ENCODE peak calls at places on chromosomes 4 and X, in five cellular contexts. J is naive thymus-derived CD4-positive, alpha-beta T cell; H is neural progenitor cell; O is right lobe of liver; V is suprapubic skin. D is an unnamed sample.
A peak's percentile ranks its signal among the peaks of the same experiment; 100 is the strongest.

GRCh38 chrX:11579856-11580595 is 85.7 kb downstream of the ARHGAP6 start:
- DNase-seq in J (no peak), H (no peak), O (no peak), V (no peak), D (no peak)

GRCh38 chr4:23889814-23890269 is at the start of gene PPARGC1A:
- DNase-seq in J (peak; percentile 21), H (peak; percentile 83), O (peak; percentile 61), V (no peak), D (no peak)

GRCh38 chr4:48924416-48924815 is 17.8 kb upstream of the OCIAD2 start:
- DNase-seq in J (no peak), H (no peak), O (no peak), V (no peak), D (no peak)

GRCh38 chr4:5404073-5404472 is 304.3 kb downstream of the EVC2 start:
- DNase-seq in J (no peak), H (no peak), O (no peak), V (peak; percentile 4), D (no peak)

GRCh38 chr4:166491635-166492034 is 618.6 kb downstream of the TLL1 start:
- DNase-seq in J (no peak), H (no peak), O (no peak), V (no peak), D (no peak)

GRCh38 chr4:2353222-2354107 is 65.0 kb downstream of the ZFYVE28 start:
- DNase-seq in J (no peak), H (no peak), O (no peak), V (peak; percentile 68), D (no peak)

GRCh38 chr4:20272411-20272872 is 20.7 kb downstream of the SLIT2 start:
- DNase-seq in J (no peak), H (no peak), O (no peak), V (no peak), D (no peak)

GRCh38 chr4:8469550-8469949 is 29.0 kb downstream of the TRMT44 start:
- DNase-seq in J (no peak), H (no peak), O (no peak), V (no peak), D (no peak)

GRCh38 chr4:22962186-22962786 is 269.5 kb downstream of the GBA3 start:
- DNase-seq in J (no peak), H (peak; percentile 57), O (no peak), V (no peak), D (no peak)

GRCh38 chr4:141375855-141376254 is 155.2 kb downstream of the ZNF330 start:
- DNase-seq in J (no peak), H (peak; percentile 24), O (no peak), V (no peak), D (no peak)

GRCh38 chrX:40368611-40369061 is 212.1 kb upstream of the ATP6AP2 start:
- DNase-seq in J (no peak), H (no peak), O (no peak), V (no peak), D (no peak)

GRCh38 chr4:41215155-41215554 is 813 bp upstream of the APBB2 start:
- DNase-seq in J (no peak), H (no peak), O (no peak), V (no peak), D (no peak)

GRCh38 chr4:126701756-126702155 is 931.0 kb upstream of the INTU start:
- DNase-seq in J (no peak), H (no peak), O (no peak), V (no peak), D (no peak)

GRCh38 chr4:83701041-83701440 is 165.1 kb downstream of the GPAT3 start:
- DNase-seq in J (no peak), H (no peak), O (no peak), V (no peak), D (no peak)

DNA sequence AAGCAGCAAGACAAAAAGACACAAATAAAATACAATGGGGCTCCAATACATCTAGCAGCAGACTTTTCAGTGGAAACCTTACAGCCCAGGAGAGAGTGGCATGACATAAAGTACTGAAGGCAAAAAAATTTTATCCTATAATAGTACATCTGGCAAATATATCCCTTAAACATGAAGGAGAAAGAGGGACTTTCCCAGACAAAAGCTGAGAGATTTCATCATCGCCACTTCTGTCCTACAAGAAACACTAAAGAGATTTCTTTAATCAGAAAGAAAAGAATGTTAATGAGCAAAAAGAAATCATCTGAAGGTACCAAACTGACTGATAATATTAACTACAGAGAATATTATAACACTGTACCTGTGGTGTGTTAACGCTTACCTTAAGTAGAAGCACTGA is 86.4 kb downstream of the ANKRD17 start:
- DNase-seq in J (no peak), H (no peak), O (no peak), V (no peak), D (no peak)
- H3K9me3 ChIP-seq in J (no peaks in the 10 kb centered on the region), H (peaks cover under 1% of the 10 kb centered on the region), O (no peaks in the 10 kb centered on the region), V (peaks cover 3% of the 10 kb centered on the region), D (no peaks in the 10 kb centered on the region)

GRCh38 chrX:9394212-9394611 is 70.6 kb upstream of the TBL1X start:
- DNase-seq in J (no peak), H (no peak), O (no peak), V (no peak), D (no peak)
- H3K9me3 ChIP-seq in J (no peaks in the 10 kb centered on the region), H (no peaks in the 10 kb centered on the region), O (no peaks in the 10 kb centered on the region), V (no peaks in the 10 kb centered on the region), D (no peaks in the 10 kb centered on the region)

GRCh38 chrX:17747692-17748091 is 10.4 kb downstream of the SCML1 start:
- DNase-seq in J (no peak), H (no peak), O (no peak), V (no peak), D (no peak)
- H3K9me3 ChIP-seq in J (no peaks in the 10 kb centered on the region), H (peaks cover 4% of the 10 kb centered on the region), O (no peaks in the 10 kb centered on the region), V (no peaks in the 10 kb centered on the region), D (no peaks in the 10 kb centered on the region)

GRCh38 chrX:154313147-154313546 is 17.6 kb downstream of the TKTL1 start:
- DNase-seq in J (no peak), H (no peak), O (no peak), V (no peak), D (no peak)

GRCh38 chrX:154309041-154309775 is 13.6 kb downstream of the TKTL1 start:
- DNase-seq in J (no peak), H (no peak), O (no peak), V (no peak), D (no peak)

GRCh38 chrX:154308108-154308946 is 12.7 kb downstream of the TKTL1 start:
- DNase-seq in J (peak; percentile 78), H (peak; percentile 67), O (peak; percentile 42), V (peak; percentile 78), D (peak; percentile 50)

GRCh38 chrX:154312116-154312515 is 16.5 kb downstream of the TKTL1 start:
- DNase-seq in J (no peak), H (no peak), O (no peak), V (no peak), D (no peak)

DNA sequence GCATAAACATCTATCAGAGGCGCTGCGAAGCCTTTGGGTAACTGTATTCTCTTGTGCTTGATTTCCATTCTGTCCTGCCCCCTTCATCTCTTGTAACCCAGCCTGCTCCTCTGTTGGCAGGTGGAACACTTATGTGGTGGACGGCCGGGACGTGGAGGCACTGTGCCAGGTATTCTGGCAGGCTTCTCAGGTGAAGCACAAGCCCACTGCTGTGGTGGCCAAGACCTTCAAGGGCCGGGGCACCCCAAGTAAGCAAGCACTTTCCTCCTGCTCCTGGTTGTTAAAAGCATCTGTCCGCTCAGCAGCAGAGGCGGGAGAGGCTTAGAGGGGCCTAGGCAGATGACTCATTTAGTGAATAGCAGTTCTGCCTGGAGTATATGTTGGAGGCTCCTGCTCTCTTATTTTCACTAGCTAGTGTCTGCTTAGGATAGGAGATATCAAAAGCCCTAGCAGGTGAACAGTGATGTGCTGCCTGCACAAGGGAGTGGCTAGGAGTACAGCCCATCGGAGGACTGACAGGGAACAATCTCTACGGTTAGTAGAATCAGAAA is 15.5 kb downstream of the TKTL1 start:
- DNase-seq in J (no peak), H (no peak), O (no peak), V (no peak), D (no peak)
- H3K9me3 ChIP-seq in J (no peaks in the 10 kb centered on the region), H (no peaks in the 10 kb centered on the region), O (no peaks in the 10 kb centered on the region), V (no peaks in the 10 kb centered on the region), D (no peaks in the 10 kb centered on the region)

GRCh38 chr4:14289708-14290107 is 662.2 kb upstream of the BOD1L1 start:
- DNase-seq in J (no peak), H (no peak), O (no peak), V (no peak), D (no peak)
- H3K9me3 ChIP-seq in J (no peaks in the 10 kb centered on the region), H (peaks cover 4% of the 10 kb centered on the region), O (no peaks in the 10 kb centered on the region), V (no peaks in the 10 kb centered on the region), D (peaks cover 4% of the 10 kb centered on the region)

GRCh38 chr4:138935-139334 is 14.6 kb downstream of the ZNF718 start:
- DNase-seq in J (no peak), H (no peak), O (no peak), V (no peak), D (no peak)

DNA sequence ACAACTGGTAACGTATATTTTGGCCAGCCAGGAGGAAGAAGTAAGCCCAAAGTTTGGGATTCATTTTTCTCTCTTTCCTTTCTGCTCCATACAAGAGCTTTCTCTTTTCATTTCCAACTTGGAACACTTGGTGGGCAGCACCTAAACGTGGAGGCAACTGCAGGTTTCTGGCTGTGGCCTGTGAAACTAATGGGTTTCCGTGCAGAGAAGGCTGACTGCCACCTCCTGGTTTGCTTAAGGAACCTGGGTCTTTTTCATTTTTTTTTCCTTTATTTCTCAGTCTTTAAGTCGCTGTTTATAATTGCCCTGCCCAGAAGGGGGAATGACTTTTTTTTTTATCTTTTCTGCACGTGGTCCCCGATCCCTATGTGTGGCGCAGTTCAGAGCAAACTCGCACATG is 15.4 kb downstream of the ZNF718 start:
- DNase-seq in J (no peak), H (no peak), O (no peak), V (no peak), D (no peak)
- H3K9me3 ChIP-seq in J (no peaks in the 10 kb centered on the region), H (peaks cover 28% of the 10 kb centered on the region), O (peaks cover 46% of the 10 kb centered on the region), V (peaks cover 39% of the 10 kb centered on the region), D (peaks cover 26% of the 10 kb centered on the region)

GRCh38 chrX:137569470-137569891 is 3.6 kb downstream of the ZIC3 start:
- DNase-seq in J (no peak), H (no peak), O (no peak), V (no peak), D (no peak)
- H3K9me3 ChIP-seq in J (no peaks in the 10 kb centered on the region), H (peaks cover 4% of the 10 kb centered on the region), O (no peaks in the 10 kb centered on the region), V (no peaks in the 10 kb centered on the region), D (no peaks in the 10 kb centered on the region)

D was measured in T-helper 17 cell.